ENCODE peak calls at places on chromosomes 2 and 18, in seven cellular contexts. X is transverse colon, P is K562, M is lung, K is prostate gland, E is uterus, F is gastrocnemius medialis. R is an unnamed sample. For H3K4me1, the result is how much of the 10 kb centered on the place peaks cover.

GRCh38 chr2:78999410-78999809 is 26.1 kb upstream of the REG3G start:
- DNase-seq in F (no peak), E (no peak), P (peak), X (no peak), M (no peak), K (no peak), R (peak)

GRCh38 chr2:238527565-238527964 is 100.8 kb downstream of the ASB1 start:
- DNase-seq in E (no peak), F (no peak), K (peak), M (no peak), X (no peak), P (no peak), R (no peak)

GRCh38 chr2:63040586-63040985 is 10.0 kb upstream of the OTX1 start:
- DNase-seq in K (no peak), E (no peak), F (no peak), P (peak), M (no peak), X (no peak), R (no peak)

GRCh38 chr18:36337679-36338419 is 40.3 kb downstream of the FHOD3 start:
- DNase-seq in P (no peak), M (peak), X (no peak), K (no peak), E (no peak), F (no peak), R (no peak)

GRCh38 chr18:69720422-69720821 is 227.3 kb downstream of the CD226 start:
- DNase-seq in E (no peak), K (no peak), M (no peak), X (no peak), F (no peak), P (no peak), R (no peak)

GRCh38 chr2:127089466-127090235 is 17.3 kb downstream of the BIN1 start:
- DNase-seq in X (no peak), E (no peak), M (no peak), K (no peak), P (no peak), F (peak), R (no peak)

GRCh38 chr2:230968921-230969672 is 26.8 kb upstream of the SPATA3 start:
- DNase-seq in K (no peak), F (no peak), P (peak), M (no peak), X (no peak), E (no peak), R (no peak)

GRCh38 chr18:23658296-23658695 is 4.4 kb downstream of the ANKRD29 start:
- DNase-seq in P (no peak), F (no peak), X (no peak), K (no peak), M (no peak), E (no peak), R (no peak)

GRCh38 chr2:57218206-57218605 is 828.4 kb upstream of the VRK2 start:
- DNase-seq in F (no peak), X (no peak), M (no peak), E (no peak), K (no peak), P (no peak), R (no peak)

GRCh38 chr2:180787330-180787729 is 193.1 kb upstream of the UBE2E3 start:
- DNase-seq in F (no peak), P (no peak), E (no peak), K (no peak), X (no peak), M (no peak), R (no peak)

DNA sequence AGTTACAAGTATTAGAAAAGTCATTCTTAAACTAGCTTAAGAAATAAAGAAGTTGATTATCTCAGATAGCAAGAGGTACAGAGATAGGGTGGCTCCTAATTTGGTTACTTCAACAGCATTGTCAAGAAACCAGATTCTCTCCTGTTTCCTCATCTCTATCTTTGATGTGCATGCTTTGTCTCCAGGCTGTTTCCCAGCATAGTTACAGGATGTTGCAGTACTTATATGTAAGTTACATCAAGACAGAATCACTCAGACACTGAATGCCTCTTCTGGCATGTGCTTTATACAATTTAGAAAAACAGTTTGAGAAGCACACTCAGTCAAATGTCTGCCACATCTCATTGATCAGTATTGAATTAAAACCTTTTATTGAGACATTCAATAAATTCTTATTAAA is 189.5 kb upstream of the UBE2E3 start:
- DNase-seq in F (no peak), M (no peak), E (no peak), K (no peak), X (no peak), P (no peak), R (no peak)
- TF ChIP-seq CTCF in F (no peak), M (no peak), E (no peak), K (no peak), X (no peak), P (no peak), R (no peak)

GRCh38 chr2:188158337-188159100 is 133.2 kb upstream of the GULP1 start:
- DNase-seq in X (no peak), M (no peak), K (no peak), E (no peak), F (no peak), P (no peak), R (no peak)
- H3K4me3 ChIP-seq in X (no peak), M (no peak), K (no peak), E (no peak), F (no peak), P (no peak), R (no peak)

GRCh38 chr2:172833898-172834297 is 98.3 kb downstream of the RAPGEF4 start:
- DNase-seq in X (no peak), E (no peak), K (no peak), F (no peak), P (no peak), M (no peak), R (no peak)

GRCh38 chr2:172830482-172830881 is 94.8 kb downstream of the RAPGEF4 start:
- DNase-seq in E (no peak), M (no peak), F (no peak), X (no peak), K (no peak), P (no peak), R (no peak)

GRCh38 chr2:172839446-172839845 is 103.8 kb downstream of the RAPGEF4 start:
- DNase-seq in M (no peak), P (no peak), K (no peak), F (no peak), X (no peak), E (no peak), R (no peak)

GRCh38 chr2:172836386-172837200 is 100.9 kb downstream of the RAPGEF4 start:
- DNase-seq in X (no peak), E (peak), M (no peak), P (peak), K (no peak), F (no peak), R (no peak)

DNA sequence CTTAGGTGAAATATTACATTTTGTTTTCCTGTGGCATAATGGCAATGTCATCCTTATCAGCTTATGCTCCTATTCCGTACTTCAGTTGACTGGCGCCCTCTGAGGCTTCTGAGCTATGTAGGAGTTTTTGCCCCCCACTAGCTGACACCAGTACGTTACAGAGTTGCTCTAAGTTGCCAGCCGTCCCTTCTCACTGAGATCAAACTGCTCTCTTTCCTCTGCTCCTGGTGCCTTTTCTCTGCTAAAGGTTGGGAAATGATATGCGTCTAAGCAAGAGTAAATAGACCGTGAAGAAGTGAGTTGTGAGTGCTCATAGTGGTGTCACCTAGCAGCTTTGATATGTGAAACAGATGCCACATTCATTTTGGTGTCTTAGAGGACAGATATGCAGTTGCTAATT is 99.2 kb downstream of the RAPGEF4 start:
- DNase-seq in X (no peak), M (no peak), F (no peak), K (no peak), E (no peak), P (no peak), R (no peak)
- H3K4me1 ChIP-seq in X (under half), M (under half), F (under half), K (under half), E (under half), P (under half), R (under half)

DNA sequence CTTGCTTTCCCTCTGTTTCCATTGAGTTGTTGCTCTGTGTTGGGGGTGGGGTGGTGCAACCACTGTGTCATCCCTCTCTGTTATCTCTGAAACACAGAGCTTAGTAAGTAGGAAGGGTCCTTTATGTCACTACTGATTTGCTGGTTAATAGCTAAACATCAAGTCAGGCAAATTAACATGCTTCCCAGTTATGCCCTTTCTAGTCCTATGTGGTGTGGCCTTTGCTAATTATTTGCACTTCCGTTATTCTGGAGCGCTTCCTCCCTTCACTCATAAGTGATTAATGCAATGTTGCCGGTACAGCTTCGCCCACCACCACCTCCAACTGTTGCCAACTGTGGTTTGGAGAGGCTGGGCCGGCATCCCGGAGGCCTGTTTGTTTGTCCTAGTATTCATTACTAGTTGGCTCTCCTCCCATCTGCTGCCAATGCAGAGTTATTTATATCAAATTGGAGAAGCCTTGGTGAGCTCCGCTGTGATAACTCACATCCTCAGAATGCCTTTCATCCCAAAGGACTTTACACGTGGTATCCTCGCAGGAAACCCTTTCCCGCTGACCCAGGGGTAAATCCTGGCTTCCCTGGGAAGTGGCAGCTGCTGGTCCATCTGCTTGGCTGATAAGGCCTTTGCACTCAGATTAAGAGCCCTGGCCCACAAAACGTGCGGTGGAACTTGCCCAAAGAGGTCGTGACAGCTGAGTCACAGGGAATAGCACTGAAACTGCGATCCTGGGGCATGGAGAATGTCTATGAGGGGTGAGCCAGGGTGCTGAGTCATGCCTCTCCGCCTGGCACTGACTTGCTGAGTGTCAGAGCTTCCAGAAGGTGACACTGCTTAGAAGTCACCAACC is 72.1 kb upstream of the ZCCHC2 start:
- DNase-seq in M (peak), X (no peak), K (no peak), F (peak), E (peak), P (peak), R (no peak)
- TF ChIP-seq CTCF in M (no peak), X (no peak), K (no peak), F (no peak), E (no peak), P (no peak), R (no peak)

R was measured in OCI-LY7.